ENCODE peak calls at places on chromosome 14, in six cellular contexts. C is epithelial cell of prostate; B is IMR-90; F is SK-N-SH; I is stimulated activated CD8-positive, alpha-beta memory T cell treated with anti-CD3 and anti-CD28 coated beads, Interleukin-2, amount 100 ng/mL, for 48 hours; V is DMS 273 treated with DMSO at 0.1 percent for 48 hours. Y is an unnamed sample.

GRCh38 chr14:24785698-24786097 is 151.7 kb upstream of the GZMB start:
- DNase-seq in C (no peak), B (no peak), F (no peak), I (no peak), V (no peak), Y (no peak)

GRCh38 chr14:64212666-64213065 is 81.5 kb downstream of the ESR2 start:
- DNase-seq in C (no peak), B (peak), F (no peak), I (no peak), V (no peak), Y (no peak)

GRCh38 chr14:85421166-85421877 is 108.6 kb upstream of the FLRT2 start:
- DNase-seq in C (no peak), B (peak), F (no peak), I (no peak), V (no peak), Y (no peak)

GRCh38 chr14:63952933-63953437 is 100.2 kb downstream of the SYNE2 start:
- DNase-seq in C (no peak), B (peak), F (no peak), I (no peak), V (no peak), Y (no peak)

GRCh38 chr14:103391048-103391447 is 5.8 kb downstream of the MARK3 start:
- DNase-seq in C (no peak), B (peak), F (peak), I (no peak), V (peak), Y (no peak)

GRCh38 chr14:104875811-104876210 is 10.7 kb downstream of the CEP170B start:
- DNase-seq in C (no peak), B (no peak), F (no peak), I (no peak), V (no peak), Y (no peak)

GRCh38 chr14:20557212-20557542 is 3.7 kb downstream of the RNASE9 start:
- DNase-seq in C (no peak), B (no peak), F (no peak), I (no peak), V (no peak), Y (no peak)

GRCh38 chr14:77459072-77459723 is 1.3 kb downstream of the AHSA1 start:
- DNase-seq in C (no peak), B (peak), F (peak), I (peak), V (peak), Y (peak)

GRCh38 chr14:84006643-84007137 is 1523.3 kb upstream of the FLRT2 start:
- DNase-seq in C (no peak), B (no peak), F (no peak), I (no peak), V (no peak), Y (no peak)

GRCh38 chr14:64807588-64807987 is 72.1 kb downstream of the SPTB start:
- DNase-seq in C (no peak), B (no peak), F (no peak), I (no peak), V (no peak), Y (no peak)

GRCh38 chr14:96368534-96368933 is 5.2 kb downstream of the GSKIP start:
- DNase-seq in C (no peak), B (no peak), F (no peak), I (no peak), V (no peak), Y (no peak)

GRCh38 chr14:52494444-52494843 is 57.9 kb downstream of the TXNDC16 start:
- DNase-seq in C (no peak), B (no peak), F (no peak), I (no peak), V (no peak), Y (no peak)

GRCh38 chr14:98210045-98210678 is 1061.8 kb downstream of the BCL11B start:
- DNase-seq in C (no peak), B (no peak), F (no peak), I (peak), V (no peak), Y (no peak)

GRCh38 chr14:72253503-72253902 is 321.3 kb downstream of the RGS6 start:
- DNase-seq in C (no peak), B (no peak), F (no peak), I (no peak), V (no peak), Y (no peak)

GRCh38 chr14:92880351-92880750 is 42.6 kb upstream of the CHGA start:
- DNase-seq in C (no peak), B (no peak), F (no peak), I (no peak), V (no peak), Y (no peak)

GRCh38 chr14:86532219-86532618 is 1002.3 kb downstream of the FLRT2 start:
- DNase-seq in C (no peak), B (peak), F (no peak), I (no peak), V (no peak), Y (peak)

GRCh38 chr14:68807148-68807600 is 14.3 kb upstream of the ZFP36L1 start:
- DNase-seq in C (no peak), B (peak), F (peak), I (no peak), V (peak), Y (no peak)

GRCh38 chr14:22382955-22383354 is 206.1 kb downstream of the DAD1 start:
- DNase-seq in C (no peak), B (no peak), F (no peak), I (no peak), V (no peak), Y (no peak)